ENCODE peak calls at places on chromosomes 12 and 14, in five cellular contexts. P is stimulated activated CD4-positive, alpha-beta T cell treated with anti-CD3 and anti-CD28 coated beads, TNF-alpha, amount 100 ng/mL, for 24 hours; Q is T47D; A is ELF-1; U is Calu3. G is an unnamed sample.

GRCh38 chr14:76957224-76957881 is 71.2 kb downstream of the IRF2BPL start:
- DNase-seq in U (no peak), Q (no peak), P (no peak), A (peak; percentile 53), G (no peak)

GRCh38 chr12:62466018-62466595 is 519 bp upstream of the MON2 start:
- DNase-seq in A (peak; percentile 41), P (peak; percentile 12), Q (peak; percentile 70), U (peak; percentile 8), G (peak; percentile 13)

GRCh38 chr14:39005044-39005736 is 97.8 kb downstream of the SEC23A start:
- DNase-seq in P (no peak), A (no peak), Q (no peak), U (no peak), G (no peak)

GRCh38 chr14:36519431-36520321 is at the start of gene NKX2-1:
- DNase-seq in A (peak; percentile 29), U (peak; percentile 33), P (no peak), Q (no peak), G (no peak)

GRCh38 chr12:29320295-29321090 is 60.5 kb downstream of the ERGIC2 start:
- DNase-seq in U (no peak), P (no peak), A (no peak), Q (no peak), G (peak; percentile 28)

GRCh38 chr12:120866143-120866542 is 38.0 kb downstream of the SPPL3 start:
- DNase-seq in U (no peak), A (no peak), P (no peak), Q (no peak), G (peak; percentile 16)

GRCh38 chr14:21868442-21869046 is 194.9 kb upstream of the OR4E1 start:
- DNase-seq in Q (peak; percentile 26), U (peak; percentile 69), A (peak; percentile 25), P (peak; percentile 79), G (no peak)

GRCh38 chr14:28297559-28297958 is 469.0 kb upstream of the FOXG1 start:
- DNase-seq in U (no peak), P (no peak), A (no peak), Q (no peak), G (peak; percentile 8)

GRCh38 chr14:90691627-90692026 is 124.6 kb downstream of the TTC7B start:
- DNase-seq in A (no peak), P (no peak), Q (no peak), U (no peak), G (peak; percentile 16)

GRCh38 chr12:88623777-88624548 is 43.7 kb upstream of the KITLG start:
- DNase-seq in Q (no peak), U (no peak), P (no peak), A (no peak), G (no peak)

G was measured in fibroblast of the conjunctiva.